ENCODE peak calls at places on chromosomes 16 and 17, in four cellular contexts. L, N, Y and P are unnamed samples.

GRCh38 chr16:50229149-50229726 is 37.1 kb upstream of the ADCY7 start:
- DNase-seq in L (no peak), N (no peak), Y (no peak), P (no peak)

GRCh38 chr16:81405702-81406113 is 38.9 kb upstream of the CMIP start:
- DNase-seq in L (peak; percentile 99), N (peak; percentile 92), Y (no peak), P (peak; percentile 66)

GRCh38 chr16:75965504-75966374 is 239.4 kb upstream of the CPHXL start:
- DNase-seq in L (no peak), N (no peak), Y (no peak), P (no peak)

GRCh38 chr16:57271867-57272495 is 12.5 kb downstream of the PLLP start:
- DNase-seq in L (no peak), N (no peak), Y (no peak), P (no peak)

GRCh38 chr17:40607641-40608040 is 40.0 kb downstream of the SMARCE1 start:
- DNase-seq in L (no peak), N (no peak), Y (no peak), P (no peak)

GRCh38 chr16:66228791-66229190 is 137.7 kb upstream of the CDH5 start:
- DNase-seq in L (no peak), N (peak; percentile 38), Y (peak; percentile 59), P (no peak)

GRCh38 chr16:15950869-15951268 is 1.5 kb downstream of the ABCC1 start:
- DNase-seq in L (no peak), N (no peak), Y (no peak), P (no peak)

GRCh38 chr17:19750020-19750572 is 2.0 kb upstream of the ALDH3A1 start:
- DNase-seq in L (no peak), N (no peak), Y (no peak), P (no peak)

GRCh38 chr16:67086829-67087228 is 22.9 kb upstream of the PHAF1 start:
- DNase-seq in L (no peak), N (peak; percentile 69), Y (no peak), P (no peak)

GRCh38 chr17:67994827-67995567 is 1.3 kb downstream of the C17orf58 start:
- DNase-seq in L (no peak), N (peak; percentile 83), Y (no peak), P (peak; percentile 75)

GRCh38 chr16:25481636-25482035 is 210.1 kb upstream of the HS3ST4 start:
- DNase-seq in L (no peak), N (no peak), Y (no peak), P (no peak)
- TF ChIP-seq POLR2A in L (no peak), N (no peak), Y (no peak), P (no peak)

DNA sequence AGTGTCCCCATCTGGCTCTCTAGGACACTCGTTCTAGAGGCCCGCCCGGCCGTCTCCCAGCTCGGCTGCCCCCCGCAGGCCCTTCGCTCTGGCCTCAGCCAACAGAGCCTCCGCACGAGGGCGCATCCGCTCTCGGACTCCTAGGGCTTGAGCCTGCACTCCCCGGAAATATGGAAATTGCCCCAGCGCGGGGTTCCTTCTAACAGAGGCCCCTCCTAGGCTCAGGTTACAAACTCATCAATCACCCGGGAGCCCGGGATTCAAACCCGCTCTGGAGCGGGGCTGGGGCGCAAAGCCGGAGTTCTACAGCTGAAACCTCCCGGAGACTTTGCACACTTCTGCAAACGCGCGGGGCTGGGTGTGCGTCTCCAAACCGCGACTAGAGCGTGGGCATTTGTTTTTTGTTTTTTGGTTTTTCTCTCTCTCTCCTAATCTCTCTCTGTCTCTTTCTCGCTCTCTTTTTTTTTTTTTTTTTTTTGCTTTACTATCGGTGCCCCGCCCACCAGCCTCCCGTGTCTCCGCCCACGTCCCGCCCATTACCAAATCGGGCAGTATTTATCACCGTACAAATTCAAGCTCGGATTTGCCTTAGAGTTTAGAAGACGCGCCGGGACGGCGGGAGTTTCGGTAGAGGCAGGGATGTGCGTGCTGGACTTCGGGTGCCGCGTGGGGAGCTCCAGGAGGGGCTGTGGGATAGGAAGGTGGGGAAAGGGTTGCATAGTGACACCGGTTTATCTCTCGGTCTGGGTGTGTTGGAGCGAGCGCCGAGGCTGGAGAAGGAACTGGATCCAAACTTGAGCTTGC is 2.4 kb upstream of the FOXL1 start:
- DNase-seq in L (peak; percentile 97), N (peak; percentile 97), Y (no peak), P (peak; percentile 70)
- TF ChIP-seq CTCF in L (peak; percentile 86), N (peak; percentile 89), Y (no peak), P (no peak)

GRCh38 chr17:82266142-82266541 is 7.4 kb downstream of the CSNK1D start:
- DNase-seq in L (no peak), N (no peak), Y (no peak), P (no peak)
- H3K36me3 ChIP-seq in L (peaks cover 56% of the 10 kb centered on the region), N (peaks cover 64% of the 10 kb centered on the region), Y (no peaks in the 10 kb centered on the region), P (peaks cover 63% of the 10 kb centered on the region)

DNA sequence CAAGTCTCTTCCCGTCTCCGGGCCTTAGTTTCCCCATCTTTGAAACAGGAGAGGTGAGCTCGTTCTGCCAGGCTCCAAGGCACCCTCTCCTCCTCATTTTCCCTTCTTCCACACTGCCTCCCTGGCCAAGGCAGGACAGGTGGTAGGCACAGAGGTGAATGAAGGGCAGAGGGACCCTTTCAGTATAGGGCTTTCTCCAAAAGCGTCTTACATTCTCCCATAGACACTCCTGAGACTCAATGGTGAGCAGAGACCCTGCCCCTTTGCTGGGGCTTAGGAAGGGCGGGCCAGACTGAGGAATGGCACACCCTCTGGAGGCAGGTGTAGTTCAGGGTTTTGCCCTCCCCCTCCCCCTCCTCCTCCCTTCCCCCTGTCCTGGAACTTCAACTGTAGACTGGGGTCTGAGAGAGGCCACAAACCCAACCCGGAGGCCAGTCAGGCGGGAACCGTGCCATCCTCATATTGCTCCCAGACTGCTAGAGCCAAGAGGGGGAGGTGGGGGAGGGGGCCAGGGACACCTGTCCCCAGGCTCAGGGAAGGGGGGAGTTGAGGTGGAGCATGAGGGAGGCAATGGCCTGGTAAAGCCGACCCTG is 1.9 kb downstream of the PLEKHH3 start:
- DNase-seq in L (no peak), N (no peak), Y (no peak), P (no peak)
- TF ChIP-seq POLR2A in L (no peak), N (no peak), Y (no peak), P (no peak)

GRCh38 chr16:83418565-83418964 is 389.2 kb upstream of the HSBP1 start:
- DNase-seq in L (no peak), N (no peak), Y (no peak), P (no peak)
- TF ChIP-seq CTCF in L (peak; percentile 29), N (no peak), Y (no peak), P (no peak)

DNA sequence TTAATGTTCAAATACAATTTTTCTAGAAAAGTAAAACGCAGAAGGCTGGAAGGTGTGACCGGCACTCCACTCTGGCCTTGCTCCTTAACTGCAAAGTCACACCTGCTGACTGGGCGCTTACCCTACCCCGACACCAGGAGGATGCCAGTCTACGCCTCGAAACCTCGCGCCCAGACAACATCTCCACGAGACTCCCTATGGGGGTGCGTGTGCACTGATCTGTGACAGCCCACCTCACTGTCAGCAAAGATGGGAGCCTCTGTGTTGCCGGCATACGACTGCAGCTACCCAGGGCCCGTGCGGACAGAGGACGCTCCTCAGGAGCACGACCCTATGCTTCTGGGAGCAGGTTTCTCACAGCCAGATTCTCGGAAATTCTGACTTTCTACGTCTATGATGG is 26.1 kb downstream of the MAP1LC3B start:
- DNase-seq in L (no peak), N (no peak), Y (no peak), P (no peak)
- H3K36me3 ChIP-seq in L (peaks cover 30% of the 10 kb centered on the region), N (peaks cover 49% of the 10 kb centered on the region), Y (no peaks in the 10 kb centered on the region), P (peaks cover 99% of the 10 kb centered on the region)

GRCh38 chr17:17089206-17089550 is 46.9 kb downstream of the MPRIP start:
- DNase-seq in L (no peak), N (no peak), Y (no peak), P (no peak)

GRCh38 chr17:17088104-17088485 is 45.8 kb downstream of the MPRIP start:
- DNase-seq in L (no peak), N (no peak), Y (no peak), P (no peak)

GRCh38 chr17:17089796-17090641 is 47.8 kb downstream of the MPRIP start:
- DNase-seq in L (no peak), N (no peak), Y (no peak), P (no peak)

GRCh38 chr17:17087424-17088103 is 45.3 kb downstream of the MPRIP start:
- DNase-seq in L (no peak), N (no peak), Y (no peak), P (peak; percentile 56)

DNA sequence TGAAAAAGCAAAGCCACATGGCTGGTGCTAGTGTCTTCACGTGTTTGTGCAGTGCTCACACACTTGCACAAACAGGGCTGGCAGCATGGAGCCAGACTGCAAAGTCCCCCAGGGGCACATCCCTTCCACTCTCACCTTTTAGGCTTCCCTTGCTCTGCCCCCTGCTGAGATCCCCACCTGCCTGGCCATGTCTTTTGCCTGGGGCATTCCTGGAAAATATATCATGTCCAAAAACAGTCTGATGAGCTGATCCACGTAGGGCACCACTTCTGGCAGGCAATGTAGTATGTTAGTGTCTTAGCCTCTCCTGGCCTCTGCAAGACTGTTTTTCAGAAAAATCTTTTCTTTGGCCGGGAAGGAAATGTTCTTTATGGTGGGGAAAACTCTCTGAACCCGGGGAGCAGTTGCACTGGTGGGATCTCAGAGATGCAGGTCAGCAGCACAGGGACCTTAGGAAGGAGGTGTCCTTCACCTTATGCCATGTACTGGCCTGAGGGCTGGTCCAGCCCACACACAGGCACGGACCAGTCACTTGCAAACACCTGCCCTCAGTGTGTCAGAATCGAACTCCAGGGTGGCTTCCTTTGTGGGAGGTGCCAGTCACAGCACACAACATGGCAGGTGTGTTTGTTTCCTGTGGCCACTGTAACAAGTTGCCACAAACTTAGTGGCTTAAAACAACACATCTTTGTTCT is 46.4 kb downstream of the MPRIP start:
- DNase-seq in L (no peak), N (no peak), Y (no peak), P (no peak)
- TF ChIP-seq POLR2A in L (no peak), N (no peak), Y (no peak), P (no peak)

DNA sequence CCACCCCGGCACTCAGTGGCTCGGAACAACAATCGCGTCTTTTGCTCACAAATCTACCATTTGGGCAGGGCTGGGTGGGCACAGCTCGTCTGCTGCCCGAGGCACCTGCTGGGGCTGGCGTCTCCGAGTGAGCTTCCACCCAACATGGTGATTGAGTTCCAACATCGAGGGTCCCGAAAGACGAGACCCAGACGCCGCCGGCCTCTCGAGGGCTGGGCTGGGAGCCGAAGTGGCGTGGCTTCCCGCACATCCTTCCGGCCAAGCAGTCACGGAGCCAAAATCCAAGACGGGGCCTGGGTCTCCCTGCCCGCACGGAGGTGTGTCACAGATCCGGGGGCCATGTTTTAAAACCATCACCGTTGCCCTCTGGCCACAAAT is 7.5 kb upstream of the ZFPM1 start:
- DNase-seq in L (no peak), N (no peak), Y (no peak), P (no peak)
- TF ChIP-seq CTCF in L (no peak), N (no peak), Y (no peak), P (no peak)

GRCh38 chr16:3881499-3881995 is 1.0 kb upstream of the CREBBP start:
- DNase-seq in L (no peak), N (no peak), Y (no peak), P (no peak)

GRCh38 chr16:3882531-3882930 is 2.0 kb upstream of the CREBBP start:
- DNase-seq in L (no peak), N (no peak), Y (no peak), P (no peak)

GRCh38 chr16:3880623-3881498 is at the start of gene CREBBP:
- DNase-seq in L (peak; percentile 63), N (peak; percentile 80), Y (peak; percentile 82), P (peak; percentile 83)

GRCh38 chr16:3879887-3880564 is 487 bp downstream of the CREBBP start:
- DNase-seq in L (no peak), N (peak; percentile 52), Y (peak; percentile 74), P (peak; percentile 62)

GRCh38 chr16:3884398-3884797 is 3.9 kb upstream of the CREBBP start:
- DNase-seq in L (no peak), N (no peak), Y (no peak), P (no peak)
- H3K36me3 ChIP-seq in L (no peaks in the 10 kb centered on the region), N (no peaks in the 10 kb centered on the region), Y (no peaks in the 10 kb centered on the region), P (no peaks in the 10 kb centered on the region)